ENCODE peak calls at places on chromosomes 12 and 14, in six cellular contexts. R is GM12891, E is HepG2, U is K562, D is GM12878, O is H1. N is an unnamed sample.

GRCh38 chr12:42725839-42726238 is 136.3 kb upstream of the PRICKLE1 start:
- DNase-seq in R (no peak), E (no peak), U (no peak), D (no peak), O (no peak), N (no peak)

GRCh38 chr14:55881577-55882241 is 236.5 kb upstream of the PELI2 start:
- DNase-seq in R (no peak), E (no peak), U (no peak), D (no peak), O (peak; percentile 17), N (no peak)

GRCh38 chr12:50745861-50746260 is 18.0 kb upstream of the ATF1 start:
- DNase-seq in R (no peak), E (no peak), U (no peak), D (no peak), O (no peak), N (no peak)

GRCh38 chr14:63178912-63179311 is 25.3 kb upstream of the RHOJ start:
- DNase-seq in R (no peak), E (no peak), U (no peak), D (no peak), O (no peak), N (no peak)

GRCh38 chr12:111812881-111813741 is 28.9 kb upstream of the MAPKAPK5 start:
- DNase-seq in R (peak; percentile 70), E (peak; percentile 80), U (peak; percentile 84), D (peak; percentile 44), O (peak; percentile 50), N (peak; percentile 63)

GRCh38 chr12:111467862-111468245 is 62.1 kb downstream of the SH2B3 start:
- DNase-seq in R (no peak), E (no peak), U (no peak), D (no peak), O (no peak), N (no peak)

GRCh38 chr14:54147285-54147684 is 190.7 kb upstream of the BMP4 start:
- DNase-seq in R (no peak), E (no peak), U (no peak), D (no peak), O (no peak), N (no peak)

GRCh38 chr14:24289649-24290283 is 9.8 kb downstream of the DHRS1 start:
- DNase-seq in R (no peak), E (no peak), U (no peak), D (no peak), O (no peak), N (no peak)

GRCh38 chr12:47954467-47955045 is 8.8 kb upstream of the TMEM106C start:
- DNase-seq in R (no peak), E (no peak), U (no peak), D (no peak), O (no peak), N (no peak)

GRCh38 chr14:76904740-76905569 is 78.7 kb downstream of the LRRC74A start:
- DNase-seq in R (peak; percentile 66), E (peak; percentile 10), U (no peak), D (peak; percentile 84), O (no peak), N (peak; percentile 64)

GRCh38 chr14:61609143-61609851 is 86.0 kb upstream of the HIF1A start:
- DNase-seq in R (no peak), E (peak; percentile 63), U (no peak), D (no peak), O (peak; percentile 46), N (no peak)

GRCh38 chr12:106246891-106247730 is 709 bp downstream of the CKAP4 start:
- DNase-seq in R (peak; percentile 53), E (no peak), U (no peak), D (no peak), O (no peak), N (peak; percentile 60)

GRCh38 chr14:22667881-22668280 is 23.7 kb upstream of the OR6J1 start:
- DNase-seq in R (no peak), E (no peak), U (no peak), D (no peak), O (no peak), N (no peak)

GRCh38 chr14:54472291-54472690 is 16.5 kb downstream of the GMFB start:
- DNase-seq in R (no peak), E (no peak), U (no peak), D (no peak), O (no peak), N (no peak)

GRCh38 chr12:104964167-104964566 is 6.1 kb upstream of the SLC41A2 start:
- DNase-seq in R (no peak), E (no peak), U (no peak), D (no peak), O (no peak), N (no peak)

GRCh38 chr14:88901991-88902390 is 77.5 kb downstream of the TTC8 start:
- DNase-seq in R (no peak), E (no peak), U (no peak), D (no peak), O (no peak), N (no peak)

GRCh38 chr14:90755661-90756304 is 60.4 kb downstream of the TTC7B start:
- DNase-seq in R (no peak), E (no peak), U (no peak), D (no peak), O (no peak), N (no peak)

GRCh38 chr14:101991336-101991735 is 27.0 kb downstream of the DYNC1H1 start:
- DNase-seq in R (no peak), E (no peak), U (no peak), D (peak; percentile 34), O (no peak), N (no peak)

GRCh38 chr14:55928316-55928715 is 189.9 kb upstream of the PELI2 start:
- DNase-seq in R (no peak), E (no peak), U (no peak), D (no peak), O (no peak), N (no peak)

GRCh38 chr12:54251667-54252284 is 28.1 kb downstream of the CBX5 start:
- DNase-seq in R (peak; percentile 37), E (peak; percentile 38), U (peak; percentile 62), D (no peak), O (no peak), N (no peak)

GRCh38 chr12:7959278-7960063 is 23.5 kb upstream of the SLC2A3 start:
- DNase-seq in R (no peak), E (peak; percentile 44), U (peak; percentile 24), D (peak; percentile 70), O (peak; percentile 74), N (no peak)

GRCh38 chr14:68680541-68681051 is 112.3 kb downstream of the ZFP36L1 start:
- DNase-seq in R (no peak), E (no peak), U (no peak), D (no peak), O (no peak), N (no peak)

GRCh38 chr14:93994919-93995682 is 2.0 kb upstream of the CCDC197 start:
- DNase-seq in R (no peak), E (no peak), U (no peak), D (no peak), O (no peak), N (no peak)

GRCh38 chr14:81222694-81223093 is 1.9 kb upstream of the GTF2A1 start:
- DNase-seq in R (no peak), E (peak; percentile 65), U (no peak), D (no peak), O (no peak), N (no peak)

GRCh38 chr14:102317564-102318248 is 1.8 kb upstream of the ZNF839 start:
- DNase-seq in R (no peak), E (peak; percentile 71), U (no peak), D (no peak), O (no peak), N (no peak)

GRCh38 chr14:100622234-100622633 is 35.0 kb upstream of the BEGAIN start:
- DNase-seq in R (no peak), E (no peak), U (no peak), D (no peak), O (no peak), N (no peak)

GRCh38 chr12:96981053-96981452 is 74.0 kb downstream of the NEDD1 start:
- DNase-seq in R (no peak), E (no peak), U (no peak), D (no peak), O (no peak), N (no peak)

GRCh38 chr12:66118240-66118891 is 12.2 kb downstream of the LLPH start:
- DNase-seq in R (no peak), E (no peak), U (no peak), D (no peak), O (no peak), N (no peak)

DNA sequence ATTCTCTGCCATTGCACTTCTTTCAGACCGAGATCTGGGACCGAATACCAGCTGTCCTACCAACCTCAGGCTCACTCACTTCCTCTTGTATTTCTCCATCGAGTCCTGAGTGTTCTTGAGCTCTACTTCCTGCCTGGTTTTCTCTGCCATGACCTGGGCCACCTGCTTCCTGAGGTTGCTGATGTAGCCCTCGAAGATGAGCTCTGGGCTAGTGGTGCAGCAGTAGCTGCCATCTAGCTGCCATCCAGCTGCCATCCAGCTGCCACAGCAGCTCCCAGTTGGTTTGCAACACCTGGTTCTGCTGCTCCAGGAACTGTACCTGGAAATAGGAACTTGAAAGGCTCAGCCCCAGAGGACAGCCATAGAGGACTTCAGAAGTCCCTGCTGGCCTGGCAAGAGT is 15.0 kb upstream of the KRT73 start:
- DNase-seq in R (no peak), E (no peak), U (no peak), D (no peak), O (no peak), N (no peak)
- TF ChIP-seq POLR2AphosphoS5 in R (no peak), E (no peak), U (no peak), D (no peak), O (no peak), N (no peak)

DNA sequence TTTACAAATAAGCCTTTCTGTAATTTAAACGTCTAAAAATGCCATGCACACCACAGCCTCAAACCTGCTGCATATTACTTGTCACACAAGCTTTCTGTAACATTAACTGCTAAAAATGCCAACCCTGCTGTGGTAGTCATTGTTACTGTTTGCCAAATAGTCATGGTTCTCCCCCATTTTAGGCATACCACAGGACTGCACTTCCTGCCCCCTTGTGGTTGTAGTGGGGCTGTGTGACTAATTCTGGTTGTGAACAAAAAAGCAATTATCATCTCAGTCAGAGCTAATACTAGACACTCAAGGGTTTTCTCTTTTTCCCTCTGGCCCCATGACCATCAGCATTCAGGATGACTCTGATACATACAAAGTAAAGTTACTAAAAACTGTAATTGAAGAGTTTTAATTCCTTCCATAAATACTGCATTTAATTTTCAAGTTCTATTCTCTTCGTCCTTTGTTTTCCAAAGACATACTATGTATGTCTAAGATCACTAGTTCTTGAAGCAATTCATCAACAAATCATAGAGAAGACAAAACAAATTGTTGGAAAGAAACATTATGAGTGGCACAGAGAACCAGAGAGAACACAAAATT is 5.7 kb upstream of the SLC35F4 start:
- DNase-seq in R (no peak), E (peak; percentile 26), U (peak; percentile 27), D (peak; percentile 2), O (no peak), N (no peak)
- TF ChIP-seq TAF1 in R (no peak), E (no peak), U (no peak), D (no peak), O (no peak), N (no peak)

GRCh38 chr12:52155048-52155868 is 36.6 kb downstream of the KRT80 start:
- DNase-seq in R (no peak), E (no peak), U (no peak), D (no peak), O (no peak), N (no peak)
- TF ChIP-seq POLR2A in R (no peak), E (no peak), U (no peak), D (no peak), O (no peak), N (no peak)

DNA sequence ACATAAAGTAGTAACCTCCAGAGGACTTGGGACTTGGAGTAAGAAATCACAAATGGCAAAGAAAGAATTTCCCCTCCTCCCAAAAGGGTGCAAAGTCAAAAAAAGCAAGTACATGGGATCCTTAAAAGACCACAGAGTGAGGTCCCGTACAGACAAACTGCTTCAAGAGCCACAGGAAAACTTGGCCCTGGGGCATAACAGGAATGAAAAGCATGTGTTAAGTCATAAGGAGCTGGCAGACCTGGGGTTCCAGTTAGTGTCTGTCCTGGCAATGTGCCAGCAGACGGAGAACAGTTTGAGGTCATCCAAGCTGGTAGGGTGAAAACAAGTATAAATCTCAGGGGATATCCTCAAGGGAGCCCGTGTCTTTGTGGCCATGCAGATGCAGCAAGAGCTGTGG is 73.2 kb downstream of the HSD17B6 start:
- DNase-seq in R (no peak), E (no peak), U (no peak), D (no peak), O (no peak), N (no peak)
- TF ChIP-seq POLR2AphosphoS5 in R (no peak), E (no peak), U (no peak), D (no peak), O (no peak), N (no peak)